ENCODE peak calls at places on chromosome 4, in eight cellular contexts. G, J, P, Y, X, A, E and Z are unnamed samples. For H3K36me3, the result is how much of the 10 kb centered on the place peaks cover.

GRCh38 chr4:32847466-32847865 is 2127.3 kb downstream of the PCDH7 start:
- DNase-seq in Y (no peak), P (no peak), A (no peak), E (no peak), G (no peak), J (peak), X (no peak), Z (no peak)

GRCh38 chr4:95289028-95289634 is 259.6 kb downstream of the UNC5C start:
- DNase-seq in P (peak), G (no peak), Y (no peak), E (no peak), X (peak), J (peak), A (peak), Z (peak)

GRCh38 chr4:83561381-83561780 is 25.5 kb downstream of the GPAT3 start:
- DNase-seq in E (no peak), P (peak), A (peak), J (peak), G (no peak), Y (peak), X (no peak), Z (peak)

GRCh38 chr4:105679186-105679585 is 29.3 kb downstream of the INTS12 start:
- DNase-seq in J (no peak), E (no peak), X (no peak), G (no peak), Y (peak), P (peak), A (no peak), Z (no peak)

GRCh38 chr4:26197018-26197779 is 123.6 kb upstream of the RBPJ start:
- DNase-seq in Y (no peak), G (no peak), X (no peak), P (peak), E (no peak), A (peak), J (peak), Z (peak)

GRCh38 chr4:83124079-83124780 is 9.7 kb upstream of the PLAC8 start:
- DNase-seq in X (no peak), A (peak), P (no peak), G (no peak), Y (no peak), J (no peak), E (no peak), Z (no peak)

GRCh38 chr4:88660446-88661294 is 37.0 kb downstream of the NAP1L5 start:
- DNase-seq in E (no peak), Y (peak), G (no peak), X (no peak), P (no peak), J (peak), A (peak), Z (peak)

GRCh38 chr4:76533314-76533713 is 98.3 kb downstream of the SHROOM3 start:
- DNase-seq in Y (no peak), J (no peak), G (no peak), A (no peak), E (no peak), P (no peak), X (no peak), Z (no peak)

GRCh38 chr4:161936625-161937133 is 227.1 kb downstream of the FSTL5 start:
- DNase-seq in Y (no peak), G (no peak), X (no peak), J (peak), P (peak), A (peak), E (no peak), Z (peak)

GRCh38 chr4:188930822-188931221 is 791.6 kb downstream of the TRIML1 start:
- DNase-seq in E (no peak), Y (no peak), G (no peak), J (no peak), X (no peak), P (no peak), A (no peak), Z (no peak)

GRCh38 chr4:70158576-70158975 is 4.5 kb downstream of the PRR27 start:
- DNase-seq in X (no peak), J (no peak), A (no peak), P (no peak), G (no peak), Y (no peak), E (no peak), Z (no peak)

GRCh38 chr4:41257257-41257900 is 651 bp downstream of the UCHL1 start:
- DNase-seq in X (peak), A (peak), Y (peak), P (peak), J (peak), E (no peak), G (peak), Z (peak)

GRCh38 chr4:56681158-56681848 is at the start of gene HOPX:
- DNase-seq in G (peak), P (peak), A (no peak), X (no peak), J (peak), E (no peak), Y (no peak), Z (no peak)

GRCh38 chr4:8763966-8764901 is 107.4 kb downstream of the HMX1 start:
- DNase-seq in X (no peak), E (no peak), G (no peak), P (no peak), J (no peak), A (no peak), Y (no peak), Z (no peak)

GRCh38 chr4:87243426-87244053 is 23.1 kb upstream of the KLHL8 start:
- DNase-seq in X (no peak), P (no peak), A (no peak), J (no peak), Y (no peak), E (no peak), G (no peak), Z (no peak)

GRCh38 chr4:60403986-60404385 is 796.1 kb upstream of the ADGRL3 start:
- DNase-seq in G (no peak), J (no peak), A (no peak), X (no peak), P (no peak), Y (no peak), E (no peak), Z (no peak)

GRCh38 chr4:8607603-8608481 is 15.3 kb downstream of the CPZ start:
- DNase-seq in X (peak), Y (no peak), A (no peak), G (peak), P (no peak), J (peak), E (peak), Z (no peak)

GRCh38 chr4:106418444-106418843 is 49.9 kb upstream of the GIMD1 start:
- DNase-seq in P (no peak), X (no peak), A (no peak), E (no peak), J (no peak), G (no peak), Y (no peak), Z (no peak)

GRCh38 chr4:185304944-185305690 is 90.6 kb downstream of the LRP2BP start:
- DNase-seq in G (no peak), X (no peak), P (no peak), E (peak), J (peak), A (peak), Y (no peak), Z (no peak)

GRCh38 chr4:95761441-95761840 is 78.5 kb upstream of the PDHA2 start:
- DNase-seq in J (peak), A (peak), E (no peak), X (no peak), G (no peak), Y (no peak), P (peak), Z (peak)

GRCh38 chr4:26176621-26177121 is 144.1 kb upstream of the RBPJ start:
- DNase-seq in Y (no peak), G (no peak), E (no peak), P (no peak), J (peak), X (no peak), A (peak), Z (peak)

GRCh38 chr4:4852591-4853362 is 6.7 kb upstream of the MSX1 start:
- DNase-seq in E (no peak), X (peak), Y (no peak), A (peak), P (no peak), G (no peak), J (peak), Z (peak)

GRCh38 chr4:147639388-147639787 is 22.2 kb downstream of the TMEM184C start:
- DNase-seq in J (no peak), A (no peak), G (no peak), Y (no peak), E (no peak), X (no peak), P (no peak), Z (no peak)

GRCh38 chr4:173514641-173515217 is 15.3 kb downstream of the HAND2 start:
- DNase-seq in G (no peak), J (no peak), E (no peak), P (no peak), X (no peak), A (no peak), Y (no peak), Z (no peak)

GRCh38 chr4:82500106-82500738 is 61.6 kb downstream of the TMEM150C start:
- DNase-seq in X (no peak), J (peak), E (no peak), Y (no peak), P (peak), G (no peak), A (peak), Z (no peak)

GRCh38 chr4:173328236-173328901 is 5.8 kb downstream of the HMGB2 start:
- DNase-seq in E (no peak), G (no peak), J (no peak), P (no peak), Y (no peak), A (peak), X (no peak), Z (no peak)

GRCh38 chr4:151665442-151666127 is 95.2 kb downstream of the GATB start:
- DNase-seq in X (no peak), A (no peak), P (no peak), Y (no peak), E (no peak), J (no peak), G (no peak), Z (no peak)

GRCh38 chr4:172786039-172786792 is 382.4 kb upstream of the GALNT7 start:
- DNase-seq in Y (no peak), E (no peak), J (no peak), P (no peak), X (no peak), A (peak), G (no peak), Z (no peak)

GRCh38 chr4:32884198-32884597 is 2164.0 kb downstream of the PCDH7 start:
- DNase-seq in E (no peak), J (peak), X (no peak), G (no peak), Y (no peak), A (no peak), P (no peak), Z (no peak)

GRCh38 chr4:173171098-173171497 is 2.5 kb downstream of the GALNT7 start:
- DNase-seq in G (no peak), P (no peak), X (no peak), J (peak), E (no peak), Y (no peak), A (peak), Z (no peak)

GRCh38 chr4:39043058-39043696 is 11.0 kb upstream of the TMEM156 start:
- DNase-seq in X (no peak), A (peak), J (peak), E (no peak), G (no peak), Y (no peak), P (peak), Z (peak)

GRCh38 chr4:183483997-183484396 is 20.9 kb upstream of the ING2 start:
- DNase-seq in A (peak), X (no peak), G (no peak), J (no peak), Y (no peak), E (no peak), P (no peak), Z (no peak)
- TF ChIP-seq CTCF in A (no peak), X (no peak), G (no peak), J (no peak), Y (no peak), E (no peak), P (no peak), Z (no peak)

GRCh38 chr4:153595894-153596601 is 88.0 kb upstream of the TLR2 start:
- DNase-seq in G (no peak), P (no peak), E (no peak), J (no peak), A (no peak), X (no peak), Y (no peak), Z (no peak)
- H3K36me3 ChIP-seq in G (half or more), P (under half), E (under half), J (under half), A (under half), X (under half), Y (under half), Z (under half)

GRCh38 chr4:156660470-156660869 is 311.1 kb downstream of the PDGFC start:
- DNase-seq in Y (no peak), G (no peak), E (no peak), J (no peak), X (no peak), A (no peak), P (no peak), Z (no peak)
- H3K27ac ChIP-seq in Y (no peak), G (no peak), E (no peak), J (no peak), X (no peak), A (no peak), P (no peak), Z (no peak)

GRCh38 chr4:118991686-118992085 is 103.0 kb downstream of the SYNPO2 start:
- DNase-seq in A (no peak), G (no peak), J (no peak), Y (no peak), X (no peak), P (no peak), E (no peak), Z (no peak)
- TF ChIP-seq CTCF in A (no peak), G (no peak), J (no peak), Y (no peak), X (no peak), P (no peak), E (no peak), Z (no peak)